ENCODE peak calls at places on chromosomes 7 and 10, in six cellular contexts. One of them, this sample, is unnamed.

GRCh38 chr7:27576360-27576944 is 86.2 kb downstream of the HIBADH start:
- DNase-seq in AG09309: peak; percentile 10
- DNase-seq in B cell: no peak
- DNase-seq in lung: no peak
- DNase-seq in OCI-LY7: peak; percentile 35
- DNase-seq in SK-N-SH: peak; percentile 41
- DNase-seq in this sample: no peak

GRCh38 chr10:121188005-121188404 is 336.8 kb downstream of the WDR11 start:
- DNase-seq in B cell: no peak
- DNase-seq in lung: no peak
- DNase-seq in OCI-LY7: no peak
- DNase-seq in SK-N-SH: no peak
- DNase-seq in AG09309: no peak
- DNase-seq in this sample: no peak

GRCh38 chr7:47968852-47969774 is 10.3 kb downstream of the HUS1 start:
- DNase-seq in B cell: peak; percentile 49
- DNase-seq in lung: peak; percentile 56
- DNase-seq in OCI-LY7: peak; percentile 66
- DNase-seq in SK-N-SH: peak; percentile 89
- DNase-seq in AG09309: no peak
- DNase-seq in this sample: peak; percentile 82

GRCh38 chr10:114100848-114101741 is 57.4 kb downstream of the ADRB1 start:
- DNase-seq in SK-N-SH: peak; percentile 48
- DNase-seq in OCI-LY7: no peak
- DNase-seq in AG09309: no peak
- DNase-seq in lung: no peak
- DNase-seq in B cell: no peak
- DNase-seq in this sample: no peak

GRCh38 chr7:123863461-123863860 is 18.5 kb downstream of the HYAL4 start:
- DNase-seq in B cell: no peak
- DNase-seq in SK-N-SH: no peak
- DNase-seq in OCI-LY7: no peak
- DNase-seq in lung: no peak
- DNase-seq in AG09309: no peak
- DNase-seq in this sample: no peak

GRCh38 chr10:44339218-44339617 is 45.7 kb downstream of the CXCL12 start:
- DNase-seq in AG09309: no peak
- DNase-seq in OCI-LY7: no peak
- DNase-seq in SK-N-SH: no peak
- DNase-seq in lung: no peak
- DNase-seq in B cell: no peak
- DNase-seq in this sample: no peak

GRCh38 chr10:43921478-43921877 is 272.8 kb upstream of the ZNF32 start:
- DNase-seq in lung: no peak
- DNase-seq in OCI-LY7: no peak
- DNase-seq in AG09309: no peak
- DNase-seq in B cell: no peak
- DNase-seq in SK-N-SH: no peak
- DNase-seq in this sample: no peak

GRCh38 chr7:106485031-106485551 is 175.9 kb downstream of the CCDC71L start:
- DNase-seq in SK-N-SH: no peak
- DNase-seq in AG09309: peak; percentile 74
- DNase-seq in lung: no peak
- DNase-seq in B cell: no peak
- DNase-seq in OCI-LY7: no peak
- DNase-seq in this sample: no peak

GRCh38 chr10:69452676-69453415 is 1.6 kb downstream of the TSPAN15 start:
- DNase-seq in SK-N-SH: no peak
- DNase-seq in lung: no peak
- DNase-seq in AG09309: no peak
- DNase-seq in B cell: no peak
- DNase-seq in OCI-LY7: no peak
- DNase-seq in this sample: no peak

GRCh38 chr7:51430480-51431086 is 114.0 kb upstream of the COBL start:
- DNase-seq in B cell: peak; percentile 42
- DNase-seq in SK-N-SH: peak; percentile 79
- DNase-seq in lung: no peak
- DNase-seq in OCI-LY7: peak; percentile 58
- DNase-seq in AG09309: peak; percentile 1
- DNase-seq in this sample: peak; percentile 70

GRCh38 chr7:136869006-136869961 is 832 bp downstream of the CHRM2 start:
- DNase-seq in lung: no peak
- DNase-seq in SK-N-SH: peak; percentile 69
- DNase-seq in OCI-LY7: no peak
- DNase-seq in AG09309: no peak
- DNase-seq in B cell: no peak
- DNase-seq in this sample: peak; percentile 9

GRCh38 chr10:64116731-64117130 is 595.5 kb downstream of the REEP3 start:
- DNase-seq in lung: no peak
- DNase-seq in OCI-LY7: no peak
- DNase-seq in AG09309: no peak
- DNase-seq in B cell: no peak
- DNase-seq in SK-N-SH: no peak
- DNase-seq in this sample: no peak

GRCh38 chr7:96826089-96826488 is 116.4 kb upstream of the SEM1 start:
- DNase-seq in OCI-LY7: no peak
- DNase-seq in AG09309: no peak
- DNase-seq in SK-N-SH: no peak
- DNase-seq in lung: no peak
- DNase-seq in B cell: no peak
- DNase-seq in this sample: no peak

GRCh38 chr10:3889961-3890522 is 105.0 kb upstream of the KLF6 start:
- DNase-seq in B cell: no peak
- DNase-seq in OCI-LY7: no peak
- DNase-seq in lung: no peak
- DNase-seq in SK-N-SH: no peak
- DNase-seq in AG09309: no peak
- DNase-seq in this sample: no peak

GRCh38 chr10:86152911-86153310 is 213.7 kb downstream of the GRID1 start:
- DNase-seq in B cell: no peak
- DNase-seq in SK-N-SH: no peak
- DNase-seq in OCI-LY7: no peak
- DNase-seq in AG09309: no peak
- DNase-seq in lung: no peak
- DNase-seq in this sample: no peak

GRCh38 chr10:43172645-43173044 is 34.4 kb downstream of the CSGALNACT2 start:
- DNase-seq in lung: no peak
- DNase-seq in B cell: no peak
- DNase-seq in AG09309: no peak
- DNase-seq in SK-N-SH: no peak
- DNase-seq in OCI-LY7: no peak
- DNase-seq in this sample: no peak

GRCh38 chr10:110778221-110778620 is 93.5 kb upstream of the PDCD4 start:
- DNase-seq in lung: no peak
- DNase-seq in AG09309: no peak
- DNase-seq in OCI-LY7: no peak
- DNase-seq in SK-N-SH: no peak
- DNase-seq in B cell: no peak
- DNase-seq in this sample: no peak

GRCh38 chr7:138257459-138258193 is 181.4 kb downstream of the AKR1D1 start:
- DNase-seq in OCI-LY7: no peak
- DNase-seq in AG09309: no peak
- DNase-seq in B cell: no peak
- DNase-seq in lung: peak; percentile 49
- DNase-seq in SK-N-SH: no peak
- DNase-seq in this sample: no peak

GRCh38 chr10:95906675-95907453 is 911 bp upstream of the CC2D2B start:
- DNase-seq in SK-N-SH: peak; percentile 51
- DNase-seq in AG09309: peak; percentile 18
- DNase-seq in B cell: peak; percentile 55
- DNase-seq in lung: peak; percentile 41
- DNase-seq in OCI-LY7: peak; percentile 37
- DNase-seq in this sample: peak; percentile 25

GRCh38 chr7:127865466-127865865 is 165.8 kb downstream of the LRRC4 start:
- DNase-seq in SK-N-SH: no peak
- DNase-seq in AG09309: peak; percentile 42
- DNase-seq in B cell: no peak
- DNase-seq in OCI-LY7: no peak
- DNase-seq in lung: no peak
- DNase-seq in this sample: no peak

GRCh38 chr10:108902491-108903250 is 1020.6 kb downstream of the XPNPEP1 start:
- DNase-seq in AG09309: no peak
- DNase-seq in OCI-LY7: no peak
- DNase-seq in lung: no peak
- DNase-seq in B cell: no peak
- DNase-seq in SK-N-SH: no peak
- DNase-seq in this sample: no peak

GRCh38 chr10:99914236-99914635 is 95.5 kb downstream of the DNMBP start:
- DNase-seq in lung: no peak
- DNase-seq in OCI-LY7: no peak
- DNase-seq in B cell: no peak
- DNase-seq in SK-N-SH: no peak
- DNase-seq in AG09309: no peak
- DNase-seq in this sample: no peak

GRCh38 chr7:151888079-151888673 is 11.3 kb upstream of the PRKAG2 start:
- DNase-seq in SK-N-SH: no peak
- DNase-seq in B cell: no peak
- DNase-seq in lung: no peak
- DNase-seq in AG09309: no peak
- DNase-seq in OCI-LY7: no peak
- DNase-seq in this sample: no peak

GRCh38 chr10:21092683-21093524 is 195.8 kb upstream of the NEBL start:
- DNase-seq in lung: no peak
- DNase-seq in B cell: no peak
- DNase-seq in SK-N-SH: no peak
- DNase-seq in AG09309: no peak
- DNase-seq in OCI-LY7: no peak
- DNase-seq in this sample: no peak

GRCh38 chr7:122682805-122683204 is 16.1 kb downstream of the RNF133 start:
- DNase-seq in lung: no peak
- DNase-seq in OCI-LY7: no peak
- DNase-seq in AG09309: no peak
- DNase-seq in B cell: no peak
- DNase-seq in SK-N-SH: no peak
- DNase-seq in this sample: no peak

GRCh38 chr10:71314694-71315225 is 4.3 kb upstream of the SLC29A3 start:
- DNase-seq in OCI-LY7: no peak
- DNase-seq in B cell: no peak
- DNase-seq in lung: no peak
- DNase-seq in AG09309: no peak
- DNase-seq in SK-N-SH: no peak
- DNase-seq in this sample: no peak

GRCh38 chr7:55062106-55062499 is 43.3 kb downstream of the EGFR start:
- DNase-seq in AG09309: no peak
- DNase-seq in B cell: no peak
- DNase-seq in lung: no peak
- DNase-seq in OCI-LY7: no peak
- DNase-seq in SK-N-SH: no peak
- DNase-seq in this sample: no peak

GRCh38 chr10:106609867-106610266 is 554.6 kb downstream of the SORCS1 start:
- DNase-seq in lung: no peak
- DNase-seq in AG09309: no peak
- DNase-seq in SK-N-SH: peak; percentile 8
- DNase-seq in OCI-LY7: no peak
- DNase-seq in B cell: no peak
- DNase-seq in this sample: no peak
- TF ChIP-seq CTCF in lung: no peak
- TF ChIP-seq CTCF in AG09309: no peak
- TF ChIP-seq CTCF in SK-N-SH: peak; percentile 27
- TF ChIP-seq CTCF in OCI-LY7: peak; percentile 42
- TF ChIP-seq CTCF in B cell: no peak
- TF ChIP-seq CTCF in this sample: peak; percentile 46

GRCh38 chr7:16113058-16113457 is 308.3 kb downstream of the CRPPA start:
- DNase-seq in SK-N-SH: no peak
- DNase-seq in lung: no peak
- DNase-seq in OCI-LY7: no peak
- DNase-seq in B cell: no peak
- DNase-seq in AG09309: no peak
- DNase-seq in this sample: no peak

GRCh38 chr7:16115374-16115773 is 306.0 kb downstream of the CRPPA start:
- DNase-seq in B cell: no peak
- DNase-seq in AG09309: no peak
- DNase-seq in lung: no peak
- DNase-seq in SK-N-SH: no peak
- DNase-seq in OCI-LY7: no peak
- DNase-seq in this sample: no peak

GRCh38 chr7:16114071-16114470 is 307.3 kb downstream of the CRPPA start:
- DNase-seq in AG09309: no peak
- DNase-seq in SK-N-SH: no peak
- DNase-seq in OCI-LY7: peak; percentile 2
- DNase-seq in B cell: no peak
- DNase-seq in lung: no peak
- DNase-seq in this sample: no peak

GRCh38 chr7:16114633-16115032 is 306.7 kb downstream of the CRPPA start:
- DNase-seq in lung: no peak
- DNase-seq in B cell: no peak
- DNase-seq in SK-N-SH: no peak
- DNase-seq in OCI-LY7: no peak
- DNase-seq in AG09309: peak; percentile 23
- DNase-seq in this sample: no peak
- TF ChIP-seq CTCF in lung: no peak
- TF ChIP-seq CTCF in B cell: no peak
- TF ChIP-seq CTCF in SK-N-SH: peak; percentile 61
- TF ChIP-seq CTCF in OCI-LY7: peak; percentile 49
- TF ChIP-seq CTCF in AG09309: peak; percentile 50
- TF ChIP-seq CTCF in this sample: peak; percentile 58

GRCh38 chr10:90007226-90007625 is 305.8 kb downstream of the KIF20B start:
- DNase-seq in AG09309: no peak
- DNase-seq in lung: no peak
- DNase-seq in SK-N-SH: no peak
- DNase-seq in OCI-LY7: no peak
- DNase-seq in B cell: no peak
- DNase-seq in this sample: no peak
- TF ChIP-seq CTCF in AG09309: no peak
- TF ChIP-seq CTCF in lung: no peak
- TF ChIP-seq CTCF in SK-N-SH: no peak
- TF ChIP-seq CTCF in OCI-LY7: no peak
- TF ChIP-seq CTCF in B cell: no peak
- TF ChIP-seq CTCF in this sample: no peak

GRCh38 chr10:92826504-92826903 is 21.8 kb upstream of the EXOC6 start:
- DNase-seq in lung: no peak
- DNase-seq in SK-N-SH: no peak
- DNase-seq in OCI-LY7: no peak
- DNase-seq in B cell: no peak
- DNase-seq in AG09309: no peak
- DNase-seq in this sample: no peak

GRCh38 chr10:92826061-92826460 is 22.3 kb upstream of the EXOC6 start:
- DNase-seq in SK-N-SH: no peak
- DNase-seq in OCI-LY7: no peak
- DNase-seq in lung: no peak
- DNase-seq in AG09309: no peak
- DNase-seq in B cell: no peak
- DNase-seq in this sample: no peak

GRCh38 chr10:92822060-92822634 is 26.2 kb upstream of the EXOC6 start:
- DNase-seq in SK-N-SH: no peak
- DNase-seq in B cell: no peak
- DNase-seq in AG09309: peak; percentile 46
- DNase-seq in OCI-LY7: no peak
- DNase-seq in lung: no peak
- DNase-seq in this sample: no peak

DNA sequence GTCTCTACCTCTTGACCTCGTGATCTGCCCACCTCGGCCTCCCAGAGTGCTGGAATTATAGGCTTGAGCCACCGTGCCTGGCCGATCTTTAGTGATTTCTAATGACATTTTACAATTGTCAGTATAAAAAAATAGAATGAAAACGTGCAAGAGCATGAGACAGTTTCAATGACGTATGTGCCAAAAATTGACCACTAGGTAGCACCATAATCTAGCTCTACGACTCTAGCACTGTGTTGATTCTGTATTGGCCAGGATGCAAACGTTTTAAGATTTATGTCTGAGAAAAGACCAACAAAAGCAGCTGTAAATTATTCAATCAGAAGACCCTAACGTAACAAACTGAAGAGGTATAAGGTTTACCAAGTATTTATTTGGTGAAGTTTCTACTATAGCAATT is 25.4 kb upstream of the EXOC6 start:
- DNase-seq in B cell: no peak
- DNase-seq in AG09309: no peak
- DNase-seq in OCI-LY7: peak; percentile 49
- DNase-seq in SK-N-SH: no peak
- DNase-seq in lung: no peak
- DNase-seq in this sample: no peak
- TF ChIP-seq CTCF in B cell: peak; percentile 27
- TF ChIP-seq CTCF in AG09309: no peak
- TF ChIP-seq CTCF in OCI-LY7: peak; percentile 75
- TF ChIP-seq CTCF in SK-N-SH: peak; percentile 38
- TF ChIP-seq CTCF in lung: no peak
- TF ChIP-seq CTCF in this sample: no peak